ENCODE peak calls at places on chromosomes 5 and 9, in seven cellular contexts. K, F, Z, Q, J, S and N are unnamed samples.

GRCh38 chr9:127519301-127520166 is 68.2 kb downstream of the LRSAM1 start:
- DNase-seq in Q (no peak), J (peak), F (peak), Z (no peak), S (peak), K (peak), N (no peak)

GRCh38 chr9:134359493-134360179 is 33.4 kb downstream of the RXRA start:
- DNase-seq in Q (no peak), J (no peak), S (no peak), F (no peak), Z (no peak), K (no peak), N (no peak)

GRCh38 chr5:96883871-96884270 is 7.6 kb downstream of the ERAP2 start:
- DNase-seq in S (no peak), J (no peak), Z (no peak), F (no peak), Q (no peak), K (no peak), N (no peak)

GRCh38 chr5:42005561-42006153 is 80.6 kb downstream of the FBXO4 start:
- DNase-seq in F (no peak), J (peak), K (peak), Q (no peak), Z (peak), S (peak), N (no peak)

GRCh38 chr5:168425997-168426863 is 60.0 kb upstream of the RARS1 start:
- DNase-seq in Q (no peak), S (no peak), J (no peak), Z (no peak), K (no peak), F (no peak), N (no peak)

GRCh38 chr5:124410539-124410938 is 335.9 kb downstream of the ZNF608 start:
- DNase-seq in J (no peak), Z (no peak), K (no peak), Q (no peak), F (no peak), S (no peak), N (no peak)

GRCh38 chr9:3939820-3940219 is 360.0 kb downstream of the GLIS3 start:
- DNase-seq in Q (no peak), Z (no peak), J (no peak), S (no peak), F (no peak), K (peak), N (no peak)

GRCh38 chr9:29203216-29203930 is 1630.1 kb upstream of the C9orf72 start:
- DNase-seq in F (no peak), Z (no peak), J (no peak), K (no peak), Q (no peak), S (no peak), N (no peak)

GRCh38 chr5:54160329-54160728 is 150.0 kb downstream of the ARL15 start:
- DNase-seq in Q (no peak), F (no peak), J (no peak), K (no peak), S (no peak), Z (no peak), N (no peak)

GRCh38 chr5:172459396-172460165 is 5.3 kb upstream of the SH3PXD2B start:
- DNase-seq in Q (no peak), K (no peak), S (no peak), J (no peak), Z (no peak), F (no peak), N (no peak)

GRCh38 chr9:133163559-133164208 is at the start of gene GBGT1:
- DNase-seq in S (peak), Z (no peak), Q (no peak), K (no peak), J (no peak), F (no peak), N (no peak)

GRCh38 chr5:17024686-17025180 is 88.6 kb upstream of the MYO10 start:
- DNase-seq in J (peak), S (peak), K (peak), Q (no peak), Z (peak), F (no peak), N (no peak)

GRCh38 chr5:144710620-144711019 is 539.9 kb downstream of the KCTD16 start:
- DNase-seq in K (no peak), S (no peak), J (no peak), Z (no peak), F (no peak), Q (no peak), N (no peak)

GRCh38 chr5:16869821-16870796 is 66.0 kb downstream of the MYO10 start:
- DNase-seq in F (no peak), Q (no peak), J (peak), Z (peak), S (peak), K (peak), N (no peak)

GRCh38 chr9:26324787-26325186 is 567.8 kb downstream of the CAAP1 start:
- DNase-seq in Z (no peak), S (no peak), K (no peak), Q (no peak), F (no peak), J (no peak), N (no peak)

GRCh38 chr9:79694676-79695400 is 123.1 kb downstream of the TLE4 start:
- DNase-seq in F (no peak), Z (no peak), J (peak), Q (no peak), K (no peak), S (peak), N (no peak)

GRCh38 chr5:135340568-135340967 is 58.5 kb downstream of the MACROH2A1 start:
- DNase-seq in Z (no peak), Q (no peak), F (no peak), J (no peak), K (no peak), S (no peak), N (no peak)

GRCh38 chr5:64768358-64769312 is at the start of the genes CWC27 and SREK1IP1:
- DNase-seq in S (peak), Q (peak), J (peak), K (peak), F (peak), Z (peak), N (peak)

GRCh38 chr9:77563205-77563604 is 84.9 kb downstream of the GNA14 start:
- DNase-seq in Q (no peak), S (no peak), Z (no peak), J (no peak), K (no peak), F (no peak), N (no peak)

GRCh38 chr5:111781200-111781599 is 24.2 kb upstream of the NREP start:
- DNase-seq in Q (peak), J (no peak), K (no peak), Z (no peak), S (peak), F (no peak), N (no peak)

GRCh38 chr9:83340451-83340850 is 197.8 kb downstream of the FRMD3 start:
- DNase-seq in Q (no peak), Z (no peak), J (no peak), F (no peak), S (no peak), K (no peak), N (no peak)

GRCh38 chr5:179451813-179452196 is 98.5 kb upstream of the RUFY1 start:
- DNase-seq in F (no peak), Z (no peak), S (no peak), K (no peak), Q (no peak), J (no peak), N (no peak)

GRCh38 chr9:2000314-2000713 is 14.8 kb upstream of the SMARCA2 start:
- DNase-seq in J (no peak), K (no peak), S (no peak), Z (no peak), Q (no peak), F (no peak), N (no peak)

GRCh38 chr9:37302277-37302676 is 120.2 kb upstream of the GRHPR start:
- DNase-seq in F (peak), K (no peak), Z (no peak), S (peak), J (no peak), Q (peak), N (no peak)

GRCh38 chr9:27426717-27427645 is 97.1 kb upstream of the IFNK start:
- DNase-seq in S (no peak), K (peak), Z (peak), Q (no peak), F (no peak), J (peak), N (no peak)

GRCh38 chr5:150358261-150359095 is 981 bp downstream of the TCOF1 start:
- DNase-seq in Z (peak), F (no peak), Q (no peak), S (peak), J (no peak), K (no peak), N (no peak)

GRCh38 chr5:142096382-142096781 is 12.2 kb upstream of the NDFIP1 start:
- DNase-seq in Z (no peak), Q (no peak), S (no peak), F (no peak), K (no peak), J (no peak), N (no peak)

GRCh38 chr9:27151693-27152397 is 42.8 kb downstream of the TEK start:
- DNase-seq in F (no peak), K (peak), Z (no peak), J (peak), S (peak), Q (no peak), N (no peak)

GRCh38 chr5:41338276-41338675 is 124.9 kb upstream of the C6 start:
- DNase-seq in Z (no peak), Q (no peak), K (no peak), F (no peak), S (no peak), J (no peak), N (no peak)

GRCh38 chr9:127130661-127131538 is 8.5 kb upstream of the ANGPTL2 start:
- DNase-seq in S (peak), Q (no peak), Z (no peak), F (no peak), K (peak), J (peak), N (no peak)